ENCODE peak calls at places on chromosome 1, in nine cellular contexts. X, B, U, M, K, N, L, Y and T are unnamed samples.

GRCh38 chr1:205071801-205072200 is 12.5 kb downstream of the TMEM81 start:
- DNase-seq in X (no peak), B (no peak), U (no peak), M (no peak), K (no peak), N (no peak), L (no peak), Y (no peak), T (no peak)

GRCh38 chr1:6144622-6145021 is 35.5 kb downstream of the CHD5 start:
- DNase-seq in X (no peak), B (no peak), U (no peak), M (no peak), K (no peak), N (no peak), L (no peak), Y (no peak), T (no peak)

GRCh38 chr1:21644906-21645305 is 24.3 kb downstream of the RAP1GAP start:
- DNase-seq in X (no peak), B (no peak), U (no peak), M (no peak), K (no peak), N (no peak), L (peak; percentile 23), Y (no peak), T (no peak)

GRCh38 chr1:3917761-3918160 is 17.7 kb upstream of the C1orf174 start:
- DNase-seq in X (no peak), B (no peak), U (no peak), M (no peak), K (no peak), N (no peak), L (no peak), Y (no peak), T (no peak)

GRCh38 chr1:111205724-111206070 is 5.3 kb upstream of the DENND2D start:
- DNase-seq in X (no peak), B (no peak), U (no peak), M (no peak), K (no peak), N (no peak), L (no peak), Y (no peak), T (no peak)

GRCh38 chr1:228405200-228405978 is 1.2 kb downstream of the TRIM11 start:
- DNase-seq in X (no peak), B (no peak), U (no peak), M (no peak), K (no peak), N (no peak), L (no peak), Y (no peak), T (no peak)

GRCh38 chr1:32754282-32755097 is 51.9 kb upstream of the SYNC start:
- DNase-seq in X (peak; percentile 63), B (no peak), U (peak; percentile 52), M (peak; percentile 50), K (no peak), N (peak; percentile 19), L (peak; percentile 56), Y (peak; percentile 74), T (no peak)

GRCh38 chr1:241715956-241716355 is 63.9 kb downstream of the WDR64 start:
- DNase-seq in X (no peak), B (no peak), U (no peak), M (no peak), K (no peak), N (no peak), L (no peak), Y (no peak), T (no peak)

GRCh38 chr1:226549094-226549936 is 751 bp downstream of the STUM start:
- DNase-seq in X (peak; percentile 37), B (no peak), U (no peak), M (peak; percentile 5), K (no peak), N (no peak), L (no peak), Y (peak; percentile 16), T (no peak)

GRCh38 chr1:16145030-16145987 is 10.6 kb downstream of the EPHA2 start:
- DNase-seq in X (no peak), B (no peak), U (no peak), M (no peak), K (peak; percentile 75), N (no peak), L (peak; percentile 98), Y (no peak), T (no peak)

GRCh38 chr1:230160957-230161771 is 94.1 kb downstream of the GALNT2 start:
- DNase-seq in X (no peak), B (no peak), U (no peak), M (no peak), K (no peak), N (no peak), L (peak; percentile 38), Y (no peak), T (no peak)

GRCh38 chr1:158203693-158204457 is 23.2 kb downstream of the CD1D start:
- DNase-seq in X (peak; percentile 66), B (peak; percentile 38), U (no peak), M (peak; percentile 45), K (no peak), N (no peak), L (peak; percentile 67), Y (no peak), T (peak; percentile 27)

GRCh38 chr1:15075175-15075574 is 78.4 kb upstream of the TMEM51 start:
- DNase-seq in X (no peak), B (no peak), U (no peak), M (no peak), K (no peak), N (no peak), L (no peak), Y (no peak), T (no peak)

GRCh38 chr1:151815716-151816327 is 10.6 kb upstream of the LINGO4 start:
- DNase-seq in X (no peak), B (no peak), U (no peak), M (peak; percentile 79), K (no peak), N (no peak), L (no peak), Y (no peak), T (no peak)

GRCh38 chr1:85148524-85149250 is 52.1 kb downstream of the SYDE2 start:
- DNase-seq in X (no peak), B (no peak), U (no peak), M (peak; percentile 55), K (no peak), N (no peak), L (peak; percentile 9), Y (no peak), T (no peak)